ENCODE peak calls at places on chromosomes 11 and 22, in four cellular contexts. One of them, this sample, is unnamed.
A peak's percentile ranks its signal among the peaks of the same experiment; 100 is the strongest.

GRCh38 chr11:33741806-33742205 is 5.6 kb upstream of the CD59 start:
- DNase-seq in IMR-90: no peak
- DNase-seq in HepG2: no peak
- DNase-seq in K562: no peak
- DNase-seq in this sample: no peak

GRCh38 chr11:34501500-34501899 is 12.1 kb downstream of the ELF5 start:
- DNase-seq in IMR-90: peak; percentile 89
- DNase-seq in HepG2: peak; percentile 92
- DNase-seq in K562: no peak
- DNase-seq in this sample: no peak

GRCh38 chr22:22397875-22398524 is 110.5 kb downstream of the ZNF280B start:
- DNase-seq in IMR-90: no peak
- DNase-seq in HepG2: no peak
- DNase-seq in K562: no peak
- DNase-seq in this sample: no peak

GRCh38 chr22:43315687-43316217 is 27.4 kb downstream of the SCUBE1 start:
- DNase-seq in IMR-90: no peak
- DNase-seq in HepG2: no peak
- DNase-seq in K562: no peak
- DNase-seq in this sample: no peak

GRCh38 chr11:110295487-110296225 is 758 bp downstream of the RDX start:
- DNase-seq in IMR-90: peak; percentile 40
- DNase-seq in HepG2: no peak
- DNase-seq in K562: peak; percentile 69
- DNase-seq in this sample: peak; percentile 65

GRCh38 chr22:41664490-41664889 is 24.2 kb downstream of the SNU13 start:
- DNase-seq in IMR-90: no peak
- DNase-seq in HepG2: no peak
- DNase-seq in K562: no peak
- DNase-seq in this sample: no peak

GRCh38 chr11:132888226-132888625 is 644.1 kb downstream of the OPCML start:
- DNase-seq in IMR-90: peak; percentile 19
- DNase-seq in HepG2: no peak
- DNase-seq in K562: no peak
- DNase-seq in this sample: no peak

GRCh38 chr11:76624515-76625379 is 45.8 kb downstream of the LRRC32 start:
- DNase-seq in IMR-90: no peak
- DNase-seq in HepG2: no peak
- DNase-seq in K562: no peak
- DNase-seq in this sample: no peak

GRCh38 chr11:118319031-118319814 is 14.7 kb downstream of the CD3E start:
- DNase-seq in IMR-90: no peak
- DNase-seq in HepG2: no peak
- DNase-seq in K562: no peak
- DNase-seq in this sample: no peak

GRCh38 chr22:24819941-24820461 is 14.0 kb downstream of the SGSM1 start:
- DNase-seq in IMR-90: no peak
- DNase-seq in HepG2: no peak
- DNase-seq in K562: no peak
- DNase-seq in this sample: peak; percentile 37

GRCh38 chr22:27775087-27775697 is 26.4 kb downstream of the MN1 start:
- DNase-seq in IMR-90: peak; percentile 7
- DNase-seq in HepG2: no peak
- DNase-seq in K562: no peak
- DNase-seq in this sample: no peak

GRCh38 chr11:33695051-33695566 is 5.5 kb downstream of the C11orf91 start:
- DNase-seq in IMR-90: no peak
- DNase-seq in HepG2: peak; percentile 28
- DNase-seq in K562: no peak
- DNase-seq in this sample: no peak

GRCh38 chr11:61545341-61545740 is 35.5 kb downstream of the SYT7 start:
- DNase-seq in IMR-90: no peak
- DNase-seq in HepG2: no peak
- DNase-seq in K562: peak; percentile 74
- DNase-seq in this sample: peak; percentile 42

GRCh38 chr22:45125198-45125597 is 38.5 kb upstream of the NUP50 start:
- DNase-seq in IMR-90: peak; percentile 94
- DNase-seq in HepG2: no peak
- DNase-seq in K562: no peak
- DNase-seq in this sample: no peak

GRCh38 chr11:68036141-68036716 is 2.6 kb upstream of the TCIRG1 start:
- DNase-seq in IMR-90: no peak
- DNase-seq in HepG2: no peak
- DNase-seq in K562: no peak
- DNase-seq in this sample: no peak

GRCh38 chr11:76700177-76701100 is 29.9 kb upstream of the LRRC32 start:
- DNase-seq in IMR-90: peak; percentile 97
- DNase-seq in HepG2: peak; percentile 15
- DNase-seq in K562: peak; percentile 92
- DNase-seq in this sample: peak; percentile 74

GRCh38 chr11:76169473-76169881 is 36.8 kb downstream of the WNT11 start:
- DNase-seq in IMR-90: no peak
- DNase-seq in HepG2: no peak
- DNase-seq in K562: no peak
- DNase-seq in this sample: no peak

GRCh38 chr11:8773916-8774537 is 91.4 kb downstream of the RPL27A start:
- DNase-seq in IMR-90: no peak
- DNase-seq in HepG2: no peak
- DNase-seq in K562: no peak
- DNase-seq in this sample: no peak

GRCh38 chr11:87255589-87255988 is 217.9 kb downstream of the TMEM135 start:
- DNase-seq in IMR-90: no peak
- DNase-seq in HepG2: no peak
- DNase-seq in K562: no peak
- DNase-seq in this sample: no peak

GRCh38 chr11:22192289-22192641 is 620 bp upstream of the ANO5 start:
- DNase-seq in IMR-90: no peak
- DNase-seq in HepG2: peak; percentile 12
- DNase-seq in K562: peak; percentile 19
- DNase-seq in this sample: peak; percentile 60

GRCh38 chr22:46069518-46070214 is 80.7 kb upstream of the PPARA start:
- DNase-seq in IMR-90: peak; percentile 91
- DNase-seq in HepG2: no peak
- DNase-seq in K562: no peak
- DNase-seq in this sample: no peak

GRCh38 chr11:134662629-134663360 is 250.8 kb upstream of the B3GAT1 start:
- DNase-seq in IMR-90: no peak
- DNase-seq in HepG2: no peak
- DNase-seq in K562: no peak
- DNase-seq in this sample: no peak

GRCh38 chr11:118628432-118628831 is 21.0 kb downstream of the PHLDB1 start:
- DNase-seq in IMR-90: no peak
- DNase-seq in HepG2: no peak
- DNase-seq in K562: no peak
- DNase-seq in this sample: no peak

GRCh38 chr22:32744560-32744959 is 56.9 kb upstream of the TIMP3 start:
- DNase-seq in IMR-90: no peak
- DNase-seq in HepG2: no peak
- DNase-seq in K562: no peak
- DNase-seq in this sample: no peak
- TF ChIP-seq MAZ in IMR-90: no peak
- TF ChIP-seq MAZ in HepG2: no peak
- TF ChIP-seq MAZ in K562: no peak
- TF ChIP-seq MAZ in this sample: no peak

GRCh38 chr22:49971232-49972162 is 10.9 kb downstream of the PIM3 start:
- DNase-seq in IMR-90: no peak
- DNase-seq in HepG2: no peak
- DNase-seq in K562: peak; percentile 78
- DNase-seq in this sample: peak; percentile 33
- TF ChIP-seq MAZ in IMR-90: no peak
- TF ChIP-seq MAZ in HepG2: peak; percentile 50
- TF ChIP-seq MAZ in K562: peak; percentile 45
- TF ChIP-seq MAZ in this sample: no peak

GRCh38 chr11:6249822-6250555 is 9.6 kb upstream of the CCKBR start:
- DNase-seq in IMR-90: peak; percentile 85
- DNase-seq in HepG2: no peak
- DNase-seq in K562: peak; percentile 49
- DNase-seq in this sample: peak; percentile 36

GRCh38 chr11:6245536-6245935 is 6.6 kb downstream of the CNGA4 start:
- DNase-seq in IMR-90: no peak
- DNase-seq in HepG2: no peak
- DNase-seq in K562: no peak
- DNase-seq in this sample: no peak

GRCh38 chr11:6251990-6252473 is 7.6 kb upstream of the CCKBR start:
- DNase-seq in IMR-90: peak; percentile 85
- DNase-seq in HepG2: no peak
- DNase-seq in K562: peak; percentile 51
- DNase-seq in this sample: no peak

GRCh38 chr11:6251120-6251733 is 8.4 kb upstream of the CCKBR start:
- DNase-seq in IMR-90: peak; percentile 75
- DNase-seq in HepG2: peak; percentile 59
- DNase-seq in K562: peak; percentile 72
- DNase-seq in this sample: peak; percentile 74

GRCh38 chr11:6248248-6248647 is 9.4 kb downstream of the CNGA4 start:
- DNase-seq in IMR-90: peak; percentile 25
- DNase-seq in HepG2: no peak
- DNase-seq in K562: no peak
- DNase-seq in this sample: no peak
- TF ChIP-seq MAZ in IMR-90: no peak
- TF ChIP-seq MAZ in HepG2: no peak
- TF ChIP-seq MAZ in K562: no peak
- TF ChIP-seq MAZ in this sample: no peak

DNA sequence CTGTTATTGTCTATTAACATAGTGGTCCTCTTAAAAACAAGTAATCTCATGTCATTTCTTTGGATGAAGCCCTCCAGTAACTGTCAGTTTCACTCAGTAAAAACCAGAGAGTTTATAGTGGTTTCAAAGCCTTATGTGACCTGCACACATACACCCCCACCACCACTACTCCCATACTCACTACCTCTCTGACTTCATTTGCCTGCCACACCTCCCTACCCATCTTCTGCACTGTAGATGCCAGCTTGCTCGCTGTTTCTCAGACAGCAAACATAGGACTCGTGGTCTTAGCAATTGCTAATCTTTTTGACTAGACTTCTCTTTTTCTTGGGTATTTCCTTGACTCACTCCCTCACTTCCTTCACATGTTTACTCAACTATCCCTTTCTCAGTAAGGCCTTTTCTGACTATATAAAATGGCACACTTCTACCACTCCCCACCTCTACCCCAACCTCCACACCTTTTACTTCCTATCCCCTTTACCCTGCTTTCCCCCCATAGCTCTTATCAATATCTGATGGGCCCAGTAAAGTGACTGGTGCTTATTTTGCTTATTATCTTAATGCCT is 27.8 kb downstream of the CEP295 start:
- DNase-seq in IMR-90: no peak
- DNase-seq in HepG2: no peak
- DNase-seq in K562: no peak
- DNase-seq in this sample: no peak
- TF ChIP-seq MAZ in IMR-90: no peak
- TF ChIP-seq MAZ in HepG2: no peak
- TF ChIP-seq MAZ in K562: no peak
- TF ChIP-seq MAZ in this sample: no peak

DNA sequence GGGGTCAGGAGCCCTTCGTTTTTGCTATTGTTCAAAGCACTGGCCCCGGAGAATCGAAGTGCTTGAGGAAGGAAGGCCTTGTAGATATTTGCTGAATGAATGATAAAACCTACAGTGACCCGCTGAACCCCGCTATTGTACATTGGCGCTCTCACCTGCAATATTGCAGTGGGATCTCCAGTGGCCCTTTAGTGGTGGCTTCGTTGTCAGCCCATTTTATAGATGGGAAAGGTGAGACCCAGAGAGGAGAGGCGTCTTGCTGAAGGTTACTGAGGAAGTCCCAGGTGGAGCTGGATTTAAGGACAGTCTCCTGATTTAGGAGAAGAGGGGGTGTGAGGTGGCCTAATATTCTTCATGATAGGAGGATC is 1.2 kb downstream of the CDC42EP2 start:
- DNase-seq in IMR-90: no peak
- DNase-seq in HepG2: no peak
- DNase-seq in K562: no peak
- DNase-seq in this sample: no peak
- TF ChIP-seq MAZ in IMR-90: peak; percentile 4
- TF ChIP-seq MAZ in HepG2: no peak
- TF ChIP-seq MAZ in K562: no peak
- TF ChIP-seq MAZ in this sample: no peak

GRCh38 chr22:29987143-29987542 is 93.1 kb upstream of the HORMAD2 start:
- DNase-seq in IMR-90: no peak
- DNase-seq in HepG2: no peak
- DNase-seq in K562: no peak
- DNase-seq in this sample: no peak
- TF ChIP-seq MAZ in IMR-90: no peak
- TF ChIP-seq MAZ in HepG2: no peak
- TF ChIP-seq MAZ in K562: no peak
- TF ChIP-seq MAZ in this sample: no peak

GRCh38 chr22:49603016-49603415 is 224.7 kb downstream of the BRD1 start:
- DNase-seq in IMR-90: no peak
- DNase-seq in HepG2: no peak
- DNase-seq in K562: no peak
- DNase-seq in this sample: no peak
- TF ChIP-seq MAZ in IMR-90: no peak
- TF ChIP-seq MAZ in HepG2: no peak
- TF ChIP-seq MAZ in K562: no peak
- TF ChIP-seq MAZ in this sample: no peak

DNA sequence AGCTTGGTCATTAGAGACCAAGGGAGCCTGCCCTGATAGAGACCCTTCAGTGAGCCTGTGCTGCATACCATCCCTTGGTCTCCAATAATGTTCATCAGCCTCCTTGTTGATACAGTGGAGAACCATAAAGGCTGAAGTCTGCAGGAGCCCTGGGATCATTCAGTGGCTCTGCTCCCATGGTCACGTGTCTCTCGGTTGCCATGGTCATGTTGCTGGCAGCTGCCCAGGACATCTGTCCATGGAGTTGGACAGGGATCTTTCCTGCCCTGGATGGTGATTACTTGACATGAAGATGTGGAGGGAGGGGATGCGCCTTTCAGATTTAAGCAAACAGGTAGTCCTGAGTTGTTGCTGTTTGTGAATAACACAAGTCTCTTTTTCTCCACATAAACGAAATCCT is 38.2 kb downstream of the CYB5R2 start:
- DNase-seq in IMR-90: no peak
- DNase-seq in HepG2: no peak
- DNase-seq in K562: no peak
- DNase-seq in this sample: no peak
- TF ChIP-seq MAZ in IMR-90: no peak
- TF ChIP-seq MAZ in HepG2: no peak
- TF ChIP-seq MAZ in K562: no peak
- TF ChIP-seq MAZ in this sample: no peak